ENCODE peak calls at places on chromosomes 16 and 17, in nine cellular contexts. A is thyroid gland, L is left ventricle myocardium inferior, F is SK-N-SH, Q is lung, C is neural progenitor cell, V is mucosa of descending colon, N is tibial artery, G is psoas muscle. U is an unnamed sample.

GRCh38 chr16:29816694-29817441 is 916 bp downstream of the PAGR1 start:
- DNase-seq in A (peak; percentile 77), L (peak; percentile 66), F (peak; percentile 63), Q (no peak), C (peak; percentile 62), V (peak; percentile 82), N (peak; percentile 90), G (peak; percentile 77), U (no peak)

GRCh38 chr16:56608876-56609462 is 585 bp downstream of the MT2A start:
- DNase-seq in A (peak; percentile 22), L (no peak), F (peak; percentile 43), Q (no peak), C (peak; percentile 45), V (peak; percentile 59), N (peak; percentile 71), G (peak; percentile 64), U (no peak)

GRCh38 chr17:79974786-79975497 is 60.7 kb downstream of the TBC1D16 start:
- DNase-seq in A (no peak), L (no peak), F (peak; percentile 35), Q (no peak), C (peak; percentile 58), V (no peak), N (peak; percentile 41), G (no peak), U (no peak)

GRCh38 chr17:83064021-83064731 is 15.2 kb upstream of the METRNL start:
- DNase-seq in A (peak; percentile 64), L (no peak), F (peak; percentile 21), Q (no peak), C (no peak), V (peak; percentile 23), N (no peak), G (peak; percentile 41), U (no peak)

GRCh38 chr16:87033541-87034300 is 283.5 kb downstream of the C16orf95 start:
- DNase-seq in A (no peak), L (peak; percentile 56), F (no peak), Q (no peak), C (no peak), V (no peak), N (peak; percentile 54), G (no peak), U (no peak)

GRCh38 chr17:64460955-64461354 is 12.0 kb downstream of the MILR1 start:
- DNase-seq in A (no peak), L (peak; percentile 41), F (no peak), Q (no peak), C (no peak), V (no peak), N (no peak), G (peak; percentile 62), U (no peak)

GRCh38 chr16:11235703-11235991 is 20.4 kb downstream of the SOCS1 start:
- DNase-seq in A (no peak), L (no peak), F (no peak), Q (no peak), C (no peak), V (peak; percentile 61), N (no peak), G (no peak), U (no peak)

GRCh38 chr17:28227278-28228108 is 91.5 kb upstream of the TMEM97 start:
- DNase-seq in A (peak; percentile 90), L (no peak), F (peak; percentile 94), Q (peak; percentile 86), C (peak; percentile 99), V (peak; percentile 82), N (peak; percentile 58), G (no peak), U (no peak)

GRCh38 chr17:44062871-44063270 is 3.6 kb downstream of the LSM12 start:
- DNase-seq in A (no peak), L (no peak), F (no peak), Q (no peak), C (no peak), V (no peak), N (no peak), G (no peak), U (no peak)

GRCh38 chr16:24900230-24900629 is 54.5 kb downstream of the SLC5A11 start:
- DNase-seq in A (no peak), L (no peak), F (no peak), Q (no peak), C (no peak), V (no peak), N (no peak), G (no peak), U (no peak)

GRCh38 chr17:28339431-28339830 is 3.9 kb downstream of the TNFAIP1 start:
- DNase-seq in A (no peak), L (no peak), F (no peak), Q (no peak), C (no peak), V (no peak), N (no peak), G (no peak), U (no peak)

GRCh38 chr17:1120596-1121441 is 59.0 kb downstream of the ABR start:
- DNase-seq in A (no peak), L (no peak), F (no peak), Q (no peak), C (peak; percentile 32), V (no peak), N (no peak), G (no peak), U (no peak)
- H3K36me3 ChIP-seq in A (no peaks in the 10 kb centered on the region), L (no peaks in the 10 kb centered on the region), F (no peaks in the 10 kb centered on the region), Q (no peaks in the 10 kb centered on the region), C (no peaks in the 10 kb centered on the region), V (no peaks in the 10 kb centered on the region), N (peaks cover 11% of the 10 kb centered on the region), G (no peaks in the 10 kb centered on the region), U (no peaks in the 10 kb centered on the region)

DNA sequence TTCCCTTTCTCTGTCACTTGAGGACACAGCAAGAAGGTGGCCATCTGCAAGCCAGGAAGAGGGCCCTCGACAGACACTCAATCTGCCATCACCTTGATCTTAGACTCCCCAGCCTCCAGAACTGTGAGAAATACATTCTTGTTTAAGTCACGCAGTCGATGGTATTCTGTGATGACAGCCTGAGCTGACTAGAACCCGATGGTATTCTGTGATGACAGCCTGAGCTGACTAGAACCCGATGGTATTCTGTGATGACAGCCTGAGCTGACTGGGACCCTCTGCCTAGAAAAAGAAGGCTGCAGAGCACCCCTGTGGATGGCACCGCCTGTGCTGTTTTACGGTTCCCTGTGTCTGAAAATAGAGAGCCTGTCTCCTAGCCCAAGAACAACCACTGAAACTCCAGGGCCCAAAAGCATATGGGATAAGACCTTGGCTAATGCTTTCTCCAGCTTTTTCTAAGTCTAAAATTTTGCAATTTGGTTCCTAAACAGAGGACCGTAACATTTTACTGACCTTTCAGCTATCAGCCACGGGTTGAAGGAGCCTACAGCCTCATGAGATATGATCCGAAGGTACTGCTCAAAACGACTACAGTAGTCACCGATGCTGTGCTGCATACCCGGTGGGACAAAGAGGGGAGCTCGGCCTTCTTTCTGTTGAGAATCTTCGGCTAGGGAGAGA is 33.1 kb upstream of the PITPNM3 start:
- DNase-seq in A (no peak), L (no peak), F (no peak), Q (no peak), C (no peak), V (no peak), N (no peak), G (no peak), U (no peak)
- H3K36me3 ChIP-seq in A (peaks cover 55% of the 10 kb centered on the region), L (peaks cover 93% of the 10 kb centered on the region), F (peaks cover 85% of the 10 kb centered on the region), Q (peaks cover 45% of the 10 kb centered on the region), C (peaks cover 32% of the 10 kb centered on the region), V (no peaks in the 10 kb centered on the region), N (peaks cover 90% of the 10 kb centered on the region), G (peaks cover 80% of the 10 kb centered on the region), U (peaks cover 23% of the 10 kb centered on the region)

GRCh38 chr16:14298374-14299122 is 227.4 kb downstream of the MRTFB start:
- DNase-seq in A (no peak), L (no peak), F (no peak), Q (no peak), C (no peak), V (no peak), N (no peak), G (no peak), U (no peak)

GRCh38 chr16:14301150-14302030 is 230.3 kb downstream of the MRTFB start:
- DNase-seq in A (peak; percentile 37), L (no peak), F (peak; percentile 58), Q (no peak), C (peak; percentile 42), V (peak; percentile 44), N (peak; percentile 80), G (peak; percentile 74), U (peak; percentile 41)

GRCh38 chr16:14302399-14303181 is 231.5 kb downstream of the MRTFB start:
- DNase-seq in A (no peak), L (no peak), F (peak; percentile 85), Q (no peak), C (peak; percentile 79), V (peak; percentile 45), N (no peak), G (peak; percentile 78), U (peak; percentile 14)

GRCh38 chr16:14302031-14302398 is 230.9 kb downstream of the MRTFB start:
- DNase-seq in A (peak; percentile 62), L (peak; percentile 66), F (peak; percentile 89), Q (no peak), C (peak; percentile 82), V (peak; percentile 74), N (peak; percentile 88), G (peak; percentile 85), U (no peak)

DNA sequence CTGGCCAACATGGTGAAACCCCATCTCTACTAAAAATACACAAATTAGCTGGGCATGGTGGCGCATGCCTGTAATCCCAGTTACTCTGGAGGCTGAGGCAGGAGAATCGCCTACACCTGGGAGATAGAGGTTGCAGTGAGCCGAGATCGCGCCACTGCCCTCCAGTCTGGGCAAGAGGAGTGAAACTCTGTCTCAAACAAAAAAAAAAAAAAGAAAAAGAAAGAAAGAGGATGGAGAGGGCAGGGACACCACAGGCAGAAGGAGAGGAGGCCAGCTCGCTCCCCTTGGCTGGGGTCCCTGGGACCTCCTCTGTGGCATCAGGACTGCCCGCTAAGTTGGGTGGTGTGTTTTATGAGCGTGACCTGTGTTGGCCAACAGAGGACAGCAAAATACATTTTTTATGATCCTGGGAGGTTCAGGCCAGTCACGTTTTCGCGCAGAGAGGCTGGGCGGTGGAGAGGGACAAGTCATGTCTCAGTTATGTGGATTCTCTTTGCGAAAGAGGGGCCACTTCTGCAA is 229.6 kb downstream of the MRTFB start:
- DNase-seq in A (peak; percentile 81), L (peak; percentile 63), F (peak; percentile 85), Q (peak; percentile 74), C (peak; percentile 62), V (peak; percentile 63), N (peak; percentile 91), G (peak; percentile 85), U (no peak)
- H3K36me3 ChIP-seq in A (no peaks in the 10 kb centered on the region), L (no peaks in the 10 kb centered on the region), F (no peaks in the 10 kb centered on the region), Q (no peaks in the 10 kb centered on the region), C (no peaks in the 10 kb centered on the region), V (no peaks in the 10 kb centered on the region), N (no peaks in the 10 kb centered on the region), G (peaks cover 2% of the 10 kb centered on the region), U (no peaks in the 10 kb centered on the region)

GRCh38 chr16:66740010-66740409 is 11.4 kb downstream of the DYNC1LI2 start:
- DNase-seq in A (no peak), L (no peak), F (peak; percentile 69), Q (no peak), C (peak; percentile 75), V (no peak), N (no peak), G (no peak), U (no peak)

GRCh38 chr16:66742409-66742808 is 9.0 kb downstream of the DYNC1LI2 start:
- DNase-seq in A (no peak), L (no peak), F (no peak), Q (no peak), C (no peak), V (no peak), N (no peak), G (no peak), U (no peak)

GRCh38 chr16:66741131-66741900 is 10.1 kb downstream of the DYNC1LI2 start:
- DNase-seq in A (peak; percentile 94), L (peak; percentile 88), F (peak; percentile 79), Q (peak; percentile 91), C (no peak), V (peak; percentile 79), N (peak; percentile 95), G (peak; percentile 93), U (no peak)

GRCh38 chr16:66741971-66742396 is 9.4 kb downstream of the DYNC1LI2 start:
- DNase-seq in A (no peak), L (no peak), F (no peak), Q (no peak), C (no peak), V (no peak), N (no peak), G (no peak), U (no peak)

GRCh38 chr16:66740533-66740932 is 10.9 kb downstream of the DYNC1LI2 start:
- DNase-seq in A (no peak), L (no peak), F (no peak), Q (no peak), C (no peak), V (peak; percentile 50), N (no peak), G (no peak), U (no peak)
- H3K36me3 ChIP-seq in A (peaks cover 21% of the 10 kb centered on the region), L (peaks cover 64% of the 10 kb centered on the region), F (peaks cover 47% of the 10 kb centered on the region), Q (peaks cover 23% of the 10 kb centered on the region), C (peaks cover 17% of the 10 kb centered on the region), V (peaks cover 5% of the 10 kb centered on the region), N (peaks cover 44% of the 10 kb centered on the region), G (peaks cover 70% of the 10 kb centered on the region), U (peaks cover 30% of the 10 kb centered on the region)